ENCODE peak calls at places on chromosome 3, in eight cellular contexts. I is uterus, P is IMR-90, S is stomach, N is breast epithelium, Y is Peyer's patch, D is HepG2, G is K562. H is an unnamed sample.

GRCh38 chr3:139427283-139428060 is 38.0 kb upstream of the COPB2 start:
- DNase-seq in N (no peak), D (peak), Y (no peak), P (peak), S (no peak), G (peak), I (peak), H (no peak)

GRCh38 chr3:107063351-107063750 is 313.9 kb upstream of the CCDC54 start:
- DNase-seq in D (no peak), G (no peak), Y (no peak), P (peak), I (no peak), S (no peak), N (no peak), H (no peak)

GRCh38 chr3:171801738-171802600 is 8.3 kb downstream of the PLD1 start:
- DNase-seq in N (no peak), S (no peak), G (no peak), P (peak), D (no peak), Y (no peak), I (no peak), H (no peak)

GRCh38 chr3:143763568-143764162 is 84.6 kb downstream of the SLC9A9 start:
- DNase-seq in D (no peak), G (no peak), N (no peak), I (no peak), P (peak), S (no peak), Y (no peak), H (no peak)

GRCh38 chr3:102189564-102190339 is 245.1 kb upstream of the ZPLD1 start:
- DNase-seq in Y (no peak), D (no peak), G (no peak), N (no peak), S (no peak), P (peak), I (no peak), H (no peak)

GRCh38 chr3:150078983-150079739 is 108.5 kb upstream of the PFN2 start:
- DNase-seq in D (no peak), N (no peak), G (no peak), Y (no peak), P (peak), I (peak), S (no peak), H (no peak)

GRCh38 chr3:19972056-19972455 is 25.2 kb downstream of the RAB5A start:
- DNase-seq in S (no peak), G (no peak), I (no peak), D (no peak), Y (no peak), P (peak), N (no peak), H (no peak)

GRCh38 chr3:129961142-129961541 is 13.4 kb upstream of the TRH start:
- DNase-seq in Y (no peak), I (peak), P (no peak), G (no peak), D (no peak), S (no peak), N (no peak), H (no peak)

GRCh38 chr3:185332026-185332735 is 30.8 kb upstream of the MAP3K13 start:
- DNase-seq in S (no peak), D (peak), P (peak), N (no peak), Y (no peak), I (no peak), G (no peak), H (no peak)

GRCh38 chr3:98980915-98981596 is 79.6 kb upstream of the DCBLD2 start:
- DNase-seq in I (no peak), D (no peak), S (no peak), P (peak), Y (no peak), G (no peak), N (no peak), H (no peak)

GRCh38 chr3:126476166-126476975 is 680 bp upstream of the ZXDC start:
- DNase-seq in N (peak), S (peak), P (peak), D (no peak), I (peak), G (no peak), Y (no peak), H (no peak)

GRCh38 chr3:168025076-168025475 is 70.6 kb downstream of the GOLIM4 start:
- DNase-seq in G (no peak), S (no peak), P (peak), N (no peak), Y (no peak), D (no peak), I (no peak), H (no peak)

GRCh38 chr3:60399861-60400845 is 851.1 kb downstream of the FHIT start:
- DNase-seq in Y (no peak), N (no peak), S (no peak), I (no peak), G (no peak), D (no peak), P (peak), H (no peak)

GRCh38 chr3:85254738-85255137 is 295.9 kb downstream of the CADM2 start:
- DNase-seq in N (no peak), I (no peak), G (no peak), P (peak), Y (no peak), S (no peak), D (no peak), H (no peak)

GRCh38 chr3:68088636-68089035 is 434.2 kb upstream of the SUCLG2 start:
- DNase-seq in G (no peak), Y (no peak), S (no peak), D (no peak), I (no peak), P (no peak), N (no peak), H (no peak)

GRCh38 chr3:188389711-188390346 is 235.9 kb downstream of the LPP start:
- DNase-seq in N (no peak), S (no peak), D (no peak), Y (peak), P (no peak), G (no peak), I (no peak), H (peak)

GRCh38 chr3:170905862-170906261 is 2.6 kb downstream of the EIF5A2 start:
- DNase-seq in D (no peak), G (no peak), N (no peak), S (no peak), Y (no peak), I (no peak), P (no peak), H (no peak)

GRCh38 chr3:197949767-197950660 is at the start of gene RPL35A:
- DNase-seq in P (peak), G (peak), N (peak), Y (peak), S (peak), D (peak), I (peak), H (peak)
- TF ChIP-seq POLR2A in P (peak), G (peak), N (peak), Y (peak), S (no peak), D (peak), I (peak), H (peak)

GRCh38 chr3:57596495-57597239 is 477 bp downstream of the ARF4 start:
- DNase-seq in S (peak), Y (peak), I (peak), P (peak), G (peak), D (peak), N (peak), H (peak)

GRCh38 chr3:57597973-57598351 is 818 bp upstream of the ARF4 start:
- DNase-seq in I (no peak), Y (no peak), S (peak), N (no peak), P (peak), D (no peak), G (no peak), H (no peak)

GRCh38 chr3:57594576-57594975 is 2.6 kb downstream of the ARF4 start:
- DNase-seq in P (no peak), G (no peak), N (no peak), I (no peak), S (no peak), D (no peak), Y (no peak), H (no peak)

GRCh38 chr3:57600195-57600594 is 3.1 kb upstream of the ARF4 start:
- DNase-seq in S (no peak), G (no peak), N (no peak), I (no peak), P (no peak), D (no peak), Y (no peak), H (no peak)

GRCh38 chr3:57597240-57597972 is at the start of gene ARF4:
- DNase-seq in D (peak), G (peak), I (peak), S (peak), P (peak), N (peak), Y (peak), H (peak)
- H3K4me3 ChIP-seq in D (peak), G (peak), I (peak), S (peak), P (peak), N (peak), Y (peak), H (peak)

DNA sequence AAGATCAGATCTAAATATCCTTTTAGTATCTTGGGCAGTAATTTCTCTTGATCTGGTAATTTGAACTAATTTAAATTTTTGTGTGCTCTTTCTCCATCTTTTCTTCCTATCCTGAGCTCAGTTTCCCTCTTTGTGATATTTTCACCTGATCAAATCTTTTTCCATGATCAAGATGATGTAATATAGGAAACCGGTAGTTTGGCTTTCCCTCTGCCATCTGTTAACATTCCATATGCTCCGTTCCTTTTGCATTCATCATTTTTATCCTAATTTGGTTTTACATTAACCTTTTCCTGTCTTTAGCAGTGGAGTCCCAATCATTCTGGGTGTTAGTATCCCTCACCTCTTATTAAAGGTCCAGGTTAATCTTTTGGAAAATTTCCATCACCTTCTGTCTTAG is 5.9 kb upstream of the ABHD6 start:
- DNase-seq in P (no peak), G (no peak), D (no peak), N (no peak), I (no peak), S (no peak), Y (no peak), H (no peak)
- TF ChIP-seq POLR2A in P (no peak), G (no peak), D (no peak), N (no peak), I (no peak), S (no peak), Y (no peak), H (no peak)

GRCh38 chr3:40613306-40613705 is 88.5 kb downstream of the ZNF621 start:
- DNase-seq in N (no peak), D (no peak), S (no peak), I (no peak), Y (no peak), P (no peak), G (no peak), H (no peak)

GRCh38 chr3:40615916-40616315 is 91.2 kb downstream of the ZNF621 start:
- DNase-seq in D (no peak), P (no peak), S (no peak), N (no peak), Y (no peak), G (no peak), I (no peak), H (no peak)

GRCh38 chr3:40617084-40617483 is 92.3 kb downstream of the ZNF621 start:
- DNase-seq in D (no peak), G (no peak), Y (no peak), I (no peak), S (no peak), N (no peak), P (no peak), H (no peak)

GRCh38 chr3:40616420-40616819 is 91.7 kb downstream of the ZNF621 start:
- DNase-seq in S (no peak), G (no peak), D (no peak), I (no peak), P (no peak), Y (no peak), N (no peak), H (no peak)

DNA sequence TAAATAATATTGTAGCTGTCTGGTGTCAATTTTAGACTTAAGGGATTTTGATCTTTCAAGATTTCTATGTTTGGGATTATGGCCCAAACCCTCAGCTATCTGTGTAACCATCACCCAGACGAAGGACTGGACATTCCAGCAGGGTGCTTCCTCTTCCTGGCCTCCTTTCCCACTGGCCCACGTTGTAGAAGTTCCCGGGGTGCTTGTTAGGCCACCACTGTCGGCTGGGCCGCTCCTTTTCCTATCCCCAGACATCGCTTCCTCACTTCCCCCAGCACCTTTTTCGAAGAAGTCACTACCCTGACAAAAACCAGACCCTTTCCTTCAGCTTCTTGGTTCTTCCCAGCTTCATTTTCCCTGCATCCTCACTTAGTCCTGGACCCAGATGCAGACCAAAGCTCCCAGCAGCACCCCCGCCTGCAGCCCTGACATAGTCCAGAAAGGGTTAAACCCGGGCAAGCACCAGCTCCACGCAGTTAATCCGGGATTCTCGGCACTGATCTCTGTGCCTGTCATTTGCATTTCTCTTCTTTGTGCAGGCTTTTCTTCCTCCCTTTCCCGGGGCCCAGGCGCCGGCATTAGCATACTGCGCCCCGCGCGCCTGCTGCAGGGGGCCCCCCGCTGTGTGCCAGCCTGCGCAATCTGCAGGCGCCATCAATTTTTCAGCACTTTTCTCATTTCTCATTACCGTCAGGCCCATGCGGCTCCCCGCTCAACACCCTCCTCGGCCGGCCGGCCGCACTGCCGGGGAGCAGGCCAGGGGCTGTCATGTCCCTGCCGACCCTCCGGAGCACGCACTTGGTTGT is 90.6 kb downstream of the ZNF621 start:
- DNase-seq in I (no peak), G (no peak), N (no peak), Y (no peak), S (no peak), P (no peak), D (no peak), H (no peak)
- H3K4me3 ChIP-seq in I (no peak), G (no peak), N (no peak), Y (peak), S (peak), P (no peak), D (no peak), H (peak)

H was measured in heart left ventricle.